ENCODE peak calls at places on chromosomes 5 and 9, in six cellular contexts. Y is fibroblast of lung, G is IMR-90, Z is tibial artery, E is SK-N-SH, K is body of pancreas. W is an unnamed sample.
A peak's percentile ranks its signal among the peaks of the same experiment; 100 is the strongest.

GRCh38 chr9:98818764-98819163 is 11.3 kb downstream of the GALNT12 start:
- DNase-seq in Y (no peak), G (no peak), Z (no peak), E (no peak), K (no peak), W (no peak)

GRCh38 chr5:132763369-132764036 is 13.5 kb downstream of the SEPTIN8 start:
- DNase-seq in Y (no peak), G (no peak), Z (no peak), E (no peak), K (no peak), W (no peak)

GRCh38 chr5:77851229-77852067 is 75.3 kb upstream of the TBCA start:
- DNase-seq in Y (peak; percentile 53), G (peak; percentile 14), Z (no peak), E (peak; percentile 87), K (peak; percentile 7), W (peak; percentile 17)

GRCh38 chr5:174567506-174568141 is 156.8 kb upstream of the MSX2 start:
- DNase-seq in Y (no peak), G (no peak), Z (no peak), E (no peak), K (no peak), W (no peak)

GRCh38 chr9:98619788-98620187 is 88.9 kb downstream of the GABBR2 start:
- DNase-seq in Y (no peak), G (no peak), Z (no peak), E (no peak), K (peak; percentile 12), W (no peak)

GRCh38 chr5:168364151-168364661 is 72.8 kb downstream of the WWC1 start:
- DNase-seq in Y (peak; percentile 35), G (peak; percentile 80), Z (no peak), E (no peak), K (no peak), W (no peak)

GRCh38 chr9:89739531-89740315 is 134.9 kb downstream of the GADD45G start:
- DNase-seq in Y (no peak), G (no peak), Z (no peak), E (no peak), K (no peak), W (no peak)

GRCh38 chr5:136730426-136730825 is 365.1 kb upstream of the TRPC7 start:
- DNase-seq in Y (no peak), G (no peak), Z (no peak), E (no peak), K (no peak), W (no peak)

GRCh38 chr9:93592389-93593021 is 16.1 kb downstream of the PHF2 start:
- DNase-seq in Y (no peak), G (no peak), Z (no peak), E (no peak), K (no peak), W (no peak)

GRCh38 chr5:160260881-160261815 is 31.8 kb downstream of the FABP6 start:
- DNase-seq in Y (peak; percentile 93), G (peak; percentile 99), Z (no peak), E (no peak), K (no peak), W (no peak)

GRCh38 chr9:18438300-18438925 is 35.5 kb upstream of the ADAMTSL1 start:
- DNase-seq in Y (peak; percentile 64), G (peak; percentile 44), Z (peak; percentile 37), E (peak; percentile 65), K (no peak), W (peak; percentile 83)

GRCh38 chr9:18437315-18438200 is 36.4 kb upstream of the ADAMTSL1 start:
- DNase-seq in Y (peak; percentile 47), G (peak; percentile 65), Z (peak; percentile 32), E (peak; percentile 53), K (peak; percentile 26), W (peak; percentile 81)

GRCh38 chr9:18441245-18441644 is 32.7 kb upstream of the ADAMTSL1 start:
- DNase-seq in Y (no peak), G (peak; percentile 63), Z (no peak), E (no peak), K (no peak), W (no peak)

GRCh38 chr9:18442629-18443491 is 31.1 kb upstream of the ADAMTSL1 start:
- DNase-seq in Y (peak; percentile 90), G (peak; percentile 87), Z (peak; percentile 62), E (peak; percentile 62), K (peak; percentile 71), W (peak; percentile 67)

DNA sequence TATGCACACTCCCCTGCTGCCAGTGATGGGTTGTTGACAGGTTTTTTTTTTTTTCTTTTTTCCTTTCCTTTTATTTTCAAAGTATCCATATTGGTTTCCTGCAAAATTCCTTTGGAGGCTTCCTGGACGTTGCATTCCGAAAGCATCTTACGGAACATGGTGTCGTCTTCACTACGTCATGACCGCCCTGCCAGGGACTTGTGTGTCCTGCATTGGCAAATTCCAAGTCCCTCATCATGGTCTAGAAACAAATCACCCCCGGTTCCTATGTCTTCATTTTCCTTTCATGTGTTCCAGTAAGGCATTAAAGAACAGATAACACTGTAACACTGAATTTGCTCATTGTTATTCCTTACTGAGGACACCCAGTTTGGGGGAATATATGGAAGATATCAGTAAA is 35.0 kb upstream of the ADAMTSL1 start:
- DNase-seq in Y (no peak), G (no peak), Z (no peak), E (no peak), K (no peak), W (no peak)
- H3K4me3 ChIP-seq in Y (peak overlapping the region; percentile 32), G (peak overlapping the region; percentile 12), Z (peak overlapping the region; percentile 48), E (peak overlapping the region; percentile 40), K (no peak overlapping the region), W (peak overlapping the region; percentile 60)

DNA sequence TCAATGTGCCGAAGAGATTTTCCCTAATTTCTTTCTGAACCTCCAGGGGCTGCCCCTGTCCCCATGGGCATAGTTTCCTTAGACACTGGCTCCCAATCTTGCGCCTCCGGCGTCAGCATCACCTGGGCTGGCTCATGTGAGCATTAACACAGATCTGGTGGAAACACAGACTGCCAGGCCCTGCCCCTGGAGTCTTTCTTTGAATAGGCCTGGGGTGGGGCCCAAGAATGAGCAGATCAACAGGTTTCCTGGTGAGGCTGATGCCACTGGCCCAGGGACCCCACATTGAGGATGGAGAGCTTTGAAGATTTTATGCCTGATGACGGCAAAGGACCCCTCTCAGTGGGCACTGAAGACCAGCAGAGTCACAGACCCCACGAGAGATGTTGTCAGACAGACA is 60.8 kb downstream of the ANKRD33B start:
- DNase-seq in Y (no peak), G (no peak), Z (no peak), E (no peak), K (no peak), W (no peak)
- H3K4me1 ChIP-seq in Y (no peaks in the 10 kb centered on the region), G (peaks cover 8% of the 10 kb centered on the region), Z (peaks cover 14% of the 10 kb centered on the region), E (no peaks in the 10 kb centered on the region), K (peaks cover 12% of the 10 kb centered on the region), W (no peaks in the 10 kb centered on the region)

DNA sequence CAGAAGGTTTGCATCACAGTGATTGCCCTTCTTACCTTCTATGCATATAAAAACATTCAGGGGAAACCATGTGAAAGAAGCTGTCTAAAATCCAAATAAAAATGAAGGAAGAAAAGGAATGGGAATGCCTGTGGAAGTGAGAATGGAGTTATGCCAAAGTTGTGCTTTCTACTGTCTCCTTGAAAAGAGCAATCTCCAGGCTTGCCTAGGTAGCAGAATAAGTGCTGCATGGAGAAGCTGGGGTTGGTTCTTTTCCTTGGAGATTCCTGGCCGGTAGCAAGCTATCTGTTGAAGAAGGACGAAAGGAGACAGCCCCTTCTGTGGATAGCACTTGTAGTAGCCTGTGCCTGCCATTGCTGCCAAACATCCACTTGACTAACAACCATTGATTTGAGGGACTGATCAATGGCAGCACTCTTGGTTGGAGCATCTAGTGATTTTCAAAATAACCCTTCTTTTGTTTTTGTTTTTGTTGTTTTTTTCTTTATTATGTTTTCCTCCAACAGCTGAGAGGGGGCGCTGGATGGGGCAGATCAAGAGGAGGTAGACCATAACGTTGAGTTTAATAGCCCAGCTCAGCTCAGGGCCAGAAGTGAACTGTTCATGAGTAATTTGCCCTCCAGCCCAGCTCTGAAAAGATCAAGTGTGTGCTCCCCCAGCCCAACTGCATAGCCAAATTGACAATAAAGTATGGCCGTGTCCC is 1.6 kb downstream of the PLCXD3 start:
- DNase-seq in Y (no peak), G (no peak), Z (no peak), E (peak; percentile 44), K (no peak), W (no peak)
- H3K4me3 ChIP-seq in Y (no peak overlapping the region), G (no peak overlapping the region), Z (peak overlapping the region; percentile 53), E (peak overlapping the region; percentile 67), K (no peak overlapping the region), W (no peak overlapping the region)

GRCh38 chr5:138760448-138761110 is 7.4 kb downstream of the CTNNA1 start:
- DNase-seq in Y (no peak), G (peak; percentile 29), Z (no peak), E (no peak), K (no peak), W (no peak)
- H3K4me1 ChIP-seq in Y (peaks cover 4% of the 10 kb centered on the region), G (peaks cover 10% of the 10 kb centered on the region), Z (peaks cover 88% of the 10 kb centered on the region), E (no peaks in the 10 kb centered on the region), K (peaks cover 49% of the 10 kb centered on the region), W (peaks cover 4% of the 10 kb centered on the region)

W was measured in SJCRH30.